ENCODE peak calls at places on chromosomes 11 and 22, in four cellular contexts. One of them, this sample, is unnamed.

GRCh38 chr11:117781650-117782049 is 15.4 kb downstream of the DSCAML1 start:
- DNase-seq in A549: no peak
- DNase-seq in spleen: no peak
- DNase-seq in tibial nerve: no peak
- DNase-seq in this sample: no peak

GRCh38 chr11:73649206-73649605 is 2.8 kb downstream of the PLEKHB1 start:
- DNase-seq in A549: no peak
- DNase-seq in spleen: no peak
- DNase-seq in tibial nerve: no peak
- DNase-seq in this sample: no peak

GRCh38 chr22:43858156-43858895 is 4.0 kb downstream of the SULT4A1 start:
- DNase-seq in A549: no peak
- DNase-seq in spleen: peak
- DNase-seq in tibial nerve: no peak
- DNase-seq in this sample: no peak

GRCh38 chr11:9862981-9863380 is 199.1 kb downstream of the SWAP70 start:
- DNase-seq in A549: no peak
- DNase-seq in spleen: no peak
- DNase-seq in tibial nerve: no peak
- DNase-seq in this sample: no peak

GRCh38 chr11:93521086-93521485 is 22.1 kb downstream of the SMCO4 start:
- DNase-seq in A549: no peak
- DNase-seq in spleen: no peak
- DNase-seq in tibial nerve: no peak
- DNase-seq in this sample: no peak

GRCh38 chr11:65429724-65430405 is 7.3 kb downstream of the NEAT1 start:
- DNase-seq in A549: no peak
- DNase-seq in spleen: peak
- DNase-seq in tibial nerve: peak
- DNase-seq in this sample: peak

GRCh38 chr11:27171391-27171790 is 130.8 kb downstream of the BBOX1 start:
- DNase-seq in A549: no peak
- DNase-seq in spleen: no peak
- DNase-seq in tibial nerve: no peak
- DNase-seq in this sample: no peak

GRCh38 chr22:18042685-18043084 is 18.3 kb upstream of the MICAL3 start:
- DNase-seq in A549: no peak
- DNase-seq in spleen: no peak
- DNase-seq in tibial nerve: no peak
- DNase-seq in this sample: no peak

GRCh38 chr22:36409911-36410756 is 22.4 kb upstream of the MYH9 start:
- DNase-seq in A549: no peak
- DNase-seq in spleen: peak
- DNase-seq in tibial nerve: no peak
- DNase-seq in this sample: peak

GRCh38 chr11:119788911-119789560 is 60.0 kb upstream of the NECTIN1 start:
- DNase-seq in A549: no peak
- DNase-seq in spleen: peak
- DNase-seq in tibial nerve: no peak
- DNase-seq in this sample: no peak

GRCh38 chr11:129312741-129313587 is 62.7 kb upstream of the BARX2 start:
- DNase-seq in A549: no peak
- DNase-seq in spleen: no peak
- DNase-seq in tibial nerve: no peak
- DNase-seq in this sample: no peak

GRCh38 chr11:128772814-128773213 is 78.9 kb downstream of the FLI1 start:
- DNase-seq in A549: no peak
- DNase-seq in spleen: peak
- DNase-seq in tibial nerve: peak
- DNase-seq in this sample: no peak

GRCh38 chr11:110296226-110297081 is at the start of gene RDX:
- DNase-seq in A549: peak
- DNase-seq in spleen: peak
- DNase-seq in tibial nerve: peak
- DNase-seq in this sample: peak

GRCh38 chr11:5808500-5809121 is at the start of gene OR52N2:
- DNase-seq in A549: peak
- DNase-seq in spleen: peak
- DNase-seq in tibial nerve: peak
- DNase-seq in this sample: peak

GRCh38 chr11:27934830-27935145 is 173.2 kb downstream of the KIF18A start:
- DNase-seq in A549: peak
- DNase-seq in spleen: no peak
- DNase-seq in tibial nerve: no peak
- DNase-seq in this sample: no peak

GRCh38 chr11:20208622-20209090 is 48.4 kb upstream of the DBX1 start:
- DNase-seq in A549: no peak
- DNase-seq in spleen: no peak
- DNase-seq in tibial nerve: no peak
- DNase-seq in this sample: no peak

GRCh38 chr22:28014141-28015055 is 95.3 kb upstream of the PITPNB start:
- DNase-seq in A549: no peak
- DNase-seq in spleen: peak
- DNase-seq in tibial nerve: no peak
- DNase-seq in this sample: peak

GRCh38 chr11:119741369-119742262 is 12.6 kb upstream of the NECTIN1 start:
- DNase-seq in A549: peak
- DNase-seq in spleen: peak
- DNase-seq in tibial nerve: no peak
- DNase-seq in this sample: peak

GRCh38 chr11:75562048-75562835 is at the start of gene SERPINH1:
- DNase-seq in A549: peak
- DNase-seq in spleen: peak
- DNase-seq in tibial nerve: peak
- DNase-seq in this sample: peak

GRCh38 chr22:38712496-38713207 is 6.9 kb downstream of the GTPBP1 start:
- DNase-seq in A549: no peak
- DNase-seq in spleen: no peak
- DNase-seq in tibial nerve: no peak
- DNase-seq in this sample: no peak
- TF ChIP-seq POLR2A in A549: no peak
- TF ChIP-seq POLR2A in spleen: no peak
- TF ChIP-seq POLR2A in tibial nerve: no peak
- TF ChIP-seq POLR2A in this sample: no peak

GRCh38 chr11:47377571-47378010 is 756 bp downstream of the SPI1 start:
- DNase-seq in A549: no peak
- DNase-seq in spleen: peak
- DNase-seq in tibial nerve: no peak
- DNase-seq in this sample: no peak

GRCh38 chr11:47376183-47376542 is 2.2 kb downstream of the SPI1 start:
- DNase-seq in A549: no peak
- DNase-seq in spleen: peak
- DNase-seq in tibial nerve: no peak
- DNase-seq in this sample: no peak

GRCh38 chr11:47378011-47378835 is at the start of gene SPI1:
- DNase-seq in A549: no peak
- DNase-seq in spleen: peak
- DNase-seq in tibial nerve: peak
- DNase-seq in this sample: peak

GRCh38 chr11:47375546-47376085 is 2.7 kb downstream of the SPI1 start:
- DNase-seq in A549: no peak
- DNase-seq in spleen: peak
- DNase-seq in tibial nerve: no peak
- DNase-seq in this sample: no peak

GRCh38 chr11:47376543-47377371 is 1.6 kb downstream of the SPI1 start:
- DNase-seq in A549: no peak
- DNase-seq in spleen: peak
- DNase-seq in tibial nerve: peak
- DNase-seq in this sample: no peak
- TF ChIP-seq POLR2A in A549: peak
- TF ChIP-seq POLR2A in spleen: no peak
- TF ChIP-seq POLR2A in tibial nerve: no peak
- TF ChIP-seq POLR2A in this sample: no peak

DNA sequence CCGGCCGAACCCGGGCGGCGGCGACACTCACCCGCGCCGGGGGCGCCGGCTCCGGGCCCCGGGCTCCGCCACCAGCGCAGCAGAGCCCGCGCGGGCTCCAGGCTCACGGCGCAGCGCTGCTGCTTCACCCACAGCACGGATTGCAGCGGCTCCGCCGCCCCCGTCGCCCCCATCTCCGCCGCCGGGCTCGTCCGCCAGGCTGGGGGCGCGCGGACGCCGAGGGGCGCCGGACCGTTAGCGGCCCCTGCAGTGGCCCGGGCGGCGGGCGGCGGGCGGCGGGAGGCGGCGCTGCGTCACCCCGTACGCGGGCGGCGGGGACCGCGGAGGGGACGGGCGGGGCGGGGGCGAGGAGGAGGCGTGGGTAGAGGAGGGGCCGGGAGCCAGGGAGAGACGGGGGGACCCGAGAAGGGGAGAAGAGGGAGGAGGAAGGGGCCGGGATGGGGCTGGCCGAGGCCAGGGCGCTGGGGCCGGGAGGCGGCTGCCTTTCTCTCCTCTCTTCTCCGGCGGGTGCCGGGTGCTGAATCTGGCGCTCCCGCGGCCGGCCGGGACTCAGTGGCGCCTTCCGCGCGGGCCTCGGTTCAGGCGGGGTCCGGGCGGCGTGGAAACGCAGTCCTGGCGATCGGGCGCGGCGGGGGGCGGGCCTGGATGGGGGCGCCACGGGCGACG is at the start of gene CERK:
- DNase-seq in A549: peak
- DNase-seq in spleen: peak
- DNase-seq in tibial nerve: peak
- DNase-seq in this sample: peak
- TF ChIP-seq POLR2A in A549: peak
- TF ChIP-seq POLR2A in spleen: no peak
- TF ChIP-seq POLR2A in tibial nerve: no peak
- TF ChIP-seq POLR2A in this sample: no peak

GRCh38 chr11:79026803-79027445 is 413.9 kb downstream of the TENM4 start:
- DNase-seq in A549: no peak
- DNase-seq in spleen: no peak
- DNase-seq in tibial nerve: no peak
- DNase-seq in this sample: no peak
- TF ChIP-seq POLR2A in A549: no peak
- TF ChIP-seq POLR2A in spleen: no peak
- TF ChIP-seq POLR2A in tibial nerve: no peak
- TF ChIP-seq POLR2A in this sample: no peak